ENCODE peak calls at places on chromosomes 13 and 19, in eight cellular contexts. One of them, this sample, is unnamed.

GRCh38 chr19:30162718-30163117 is 209.5 kb upstream of the ZNF536 start:
- DNase-seq in RWPE1: no peak
- DNase-seq in cardiac muscle cell: no peak
- DNase-seq in lung: no peak
- DNase-seq in endodermal cell: no peak
- DNase-seq in H1: no peak
- DNase-seq in endothelial cell: no peak
- DNase-seq in mammary epithelial cell: no peak
- DNase-seq in this sample: no peak

GRCh38 chr19:55622242-55622969 is 2.0 kb downstream of the ZNF784 start:
- DNase-seq in mammary epithelial cell: no peak
- DNase-seq in H1: no peak
- DNase-seq in lung: no peak
- DNase-seq in endothelial cell: no peak
- DNase-seq in endodermal cell: no peak
- DNase-seq in cardiac muscle cell: no peak
- DNase-seq in RWPE1: no peak
- DNase-seq in this sample: no peak

GRCh38 chr13:35769812-35770211 is 293.3 kb upstream of the MAB21L1 start:
- DNase-seq in endothelial cell: no peak
- DNase-seq in RWPE1: no peak
- DNase-seq in H1: no peak
- DNase-seq in cardiac muscle cell: no peak
- DNase-seq in mammary epithelial cell: no peak
- DNase-seq in lung: no peak
- DNase-seq in endodermal cell: no peak
- DNase-seq in this sample: no peak

GRCh38 chr19:44809856-44810554 is 1.1 kb downstream of the BCAM start:
- DNase-seq in RWPE1: peak; percentile 45
- DNase-seq in cardiac muscle cell: no peak
- DNase-seq in H1: no peak
- DNase-seq in endodermal cell: no peak
- DNase-seq in lung: no peak
- DNase-seq in endothelial cell: no peak
- DNase-seq in mammary epithelial cell: peak; percentile 27
- DNase-seq in this sample: no peak

GRCh38 chr19:40596608-40597328 is 4.4 kb upstream of the LTBP4 start:
- DNase-seq in lung: peak; percentile 48
- DNase-seq in H1: no peak
- DNase-seq in RWPE1: no peak
- DNase-seq in cardiac muscle cell: peak; percentile 62
- DNase-seq in mammary epithelial cell: no peak
- DNase-seq in endothelial cell: peak; percentile 38
- DNase-seq in endodermal cell: peak; percentile 89
- DNase-seq in this sample: peak; percentile 58

GRCh38 chr13:101492251-101492910 is 39.9 kb downstream of the ITGBL1 start:
- DNase-seq in cardiac muscle cell: peak; percentile 2
- DNase-seq in endothelial cell: no peak
- DNase-seq in RWPE1: no peak
- DNase-seq in mammary epithelial cell: no peak
- DNase-seq in H1: no peak
- DNase-seq in lung: no peak
- DNase-seq in endodermal cell: no peak
- DNase-seq in this sample: no peak

GRCh38 chr13:45258339-45258685 is 57.5 kb upstream of the KCTD4 start:
- DNase-seq in mammary epithelial cell: no peak
- DNase-seq in RWPE1: no peak
- DNase-seq in endothelial cell: no peak
- DNase-seq in endodermal cell: no peak
- DNase-seq in cardiac muscle cell: peak; percentile 56
- DNase-seq in lung: peak; percentile 83
- DNase-seq in H1: no peak
- DNase-seq in this sample: no peak

GRCh38 chr19:30719991-30720329 is 347.8 kb downstream of the ZNF536 start:
- DNase-seq in lung: no peak
- DNase-seq in H1: no peak
- DNase-seq in mammary epithelial cell: peak; percentile 29
- DNase-seq in RWPE1: peak; percentile 8
- DNase-seq in cardiac muscle cell: no peak
- DNase-seq in endodermal cell: peak; percentile 70
- DNase-seq in endothelial cell: no peak
- DNase-seq in this sample: no peak

GRCh38 chr19:12757544-12758274 is 6.1 kb downstream of the BEST2 start:
- DNase-seq in RWPE1: peak; percentile 27
- DNase-seq in mammary epithelial cell: peak; percentile 55
- DNase-seq in endodermal cell: peak; percentile 96
- DNase-seq in endothelial cell: peak; percentile 90
- DNase-seq in H1: peak; percentile 83
- DNase-seq in cardiac muscle cell: peak; percentile 86
- DNase-seq in lung: peak; percentile 51
- DNase-seq in this sample: peak; percentile 87

GRCh38 chr19:39083599-39083982 is 577 bp upstream of the ACP7 start:
- DNase-seq in H1: no peak
- DNase-seq in lung: no peak
- DNase-seq in endodermal cell: peak; percentile 64
- DNase-seq in endothelial cell: no peak
- DNase-seq in cardiac muscle cell: no peak
- DNase-seq in RWPE1: no peak
- DNase-seq in mammary epithelial cell: peak; percentile 36
- DNase-seq in this sample: no peak

GRCh38 chr13:62997038-62997619 is 1581.5 kb upstream of the PCDH20 start:
- DNase-seq in endothelial cell: no peak
- DNase-seq in mammary epithelial cell: no peak
- DNase-seq in cardiac muscle cell: no peak
- DNase-seq in RWPE1: no peak
- DNase-seq in endodermal cell: no peak
- DNase-seq in lung: no peak
- DNase-seq in H1: no peak
- DNase-seq in this sample: no peak

GRCh38 chr19:34120846-34121639 is 51.3 kb upstream of the LSM14A start:
- DNase-seq in RWPE1: peak; percentile 46
- DNase-seq in endodermal cell: peak; percentile 84
- DNase-seq in H1: no peak
- DNase-seq in lung: no peak
- DNase-seq in mammary epithelial cell: peak; percentile 26
- DNase-seq in cardiac muscle cell: peak; percentile 72
- DNase-seq in endothelial cell: peak; percentile 55
- DNase-seq in this sample: peak; percentile 34

GRCh38 chr19:41552558-41552957 is 23.4 kb upstream of the CEACAM21 start:
- DNase-seq in cardiac muscle cell: no peak
- DNase-seq in RWPE1: no peak
- DNase-seq in mammary epithelial cell: no peak
- DNase-seq in lung: no peak
- DNase-seq in endodermal cell: no peak
- DNase-seq in H1: no peak
- DNase-seq in endothelial cell: no peak
- DNase-seq in this sample: no peak

GRCh38 chr19:51800849-51801244 is 5.9 kb downstream of the FPR3 start:
- DNase-seq in endothelial cell: no peak
- DNase-seq in mammary epithelial cell: no peak
- DNase-seq in lung: no peak
- DNase-seq in RWPE1: no peak
- DNase-seq in endodermal cell: no peak
- DNase-seq in cardiac muscle cell: peak; percentile 65
- DNase-seq in H1: no peak
- DNase-seq in this sample: no peak

GRCh38 chr13:58587183-58587582 is 955.6 kb downstream of the PCDH17 start:
- DNase-seq in cardiac muscle cell: no peak
- DNase-seq in RWPE1: no peak
- DNase-seq in endothelial cell: no peak
- DNase-seq in lung: no peak
- DNase-seq in H1: no peak
- DNase-seq in mammary epithelial cell: no peak
- DNase-seq in endodermal cell: no peak
- DNase-seq in this sample: no peak

GRCh38 chr19:17787274-17787913 is 7.5 kb upstream of the B3GNT3 start:
- DNase-seq in mammary epithelial cell: no peak
- DNase-seq in endodermal cell: no peak
- DNase-seq in lung: no peak
- DNase-seq in RWPE1: no peak
- DNase-seq in H1: no peak
- DNase-seq in cardiac muscle cell: no peak
- DNase-seq in endothelial cell: no peak
- DNase-seq in this sample: no peak

GRCh38 chr19:7475665-7476064 is 13.2 kb downstream of the PEX11G start:
- DNase-seq in RWPE1: no peak
- DNase-seq in lung: no peak
- DNase-seq in cardiac muscle cell: no peak
- DNase-seq in endothelial cell: no peak
- DNase-seq in H1: no peak
- DNase-seq in mammary epithelial cell: no peak
- DNase-seq in endodermal cell: no peak
- DNase-seq in this sample: no peak

GRCh38 chr19:41325947-41326706 is 16.2 kb downstream of the CCDC97 start:
- DNase-seq in endodermal cell: peak; percentile 84
- DNase-seq in RWPE1: no peak
- DNase-seq in H1: no peak
- DNase-seq in endothelial cell: no peak
- DNase-seq in mammary epithelial cell: no peak
- DNase-seq in cardiac muscle cell: peak; percentile 57
- DNase-seq in lung: no peak
- DNase-seq in this sample: no peak

GRCh38 chr19:28665748-28666147 is 547.2 kb downstream of the UQCRFS1 start:
- DNase-seq in cardiac muscle cell: no peak
- DNase-seq in H1: no peak
- DNase-seq in lung: no peak
- DNase-seq in endodermal cell: no peak
- DNase-seq in endothelial cell: no peak
- DNase-seq in RWPE1: no peak
- DNase-seq in mammary epithelial cell: no peak
- DNase-seq in this sample: no peak

GRCh38 chr19:45125975-45126493 is 33.1 kb downstream of the PPP1R37 start:
- DNase-seq in lung: peak; percentile 73
- DNase-seq in endodermal cell: peak; percentile 97
- DNase-seq in RWPE1: peak; percentile 37
- DNase-seq in mammary epithelial cell: peak; percentile 39
- DNase-seq in endothelial cell: peak; percentile 81
- DNase-seq in cardiac muscle cell: peak; percentile 56
- DNase-seq in H1: peak; percentile 56
- DNase-seq in this sample: peak; percentile 64

GRCh38 chr19:17264641-17264979 is at the start of gene USHBP1:
- DNase-seq in lung: no peak
- DNase-seq in endothelial cell: peak; percentile 75
- DNase-seq in H1: no peak
- DNase-seq in RWPE1: no peak
- DNase-seq in cardiac muscle cell: no peak
- DNase-seq in mammary epithelial cell: no peak
- DNase-seq in endodermal cell: peak; percentile 85
- DNase-seq in this sample: no peak

GRCh38 chr13:86870388-86870966 is 800.7 kb upstream of the SLITRK5 start:
- DNase-seq in lung: no peak
- DNase-seq in RWPE1: no peak
- DNase-seq in H1: no peak
- DNase-seq in cardiac muscle cell: peak; percentile 27
- DNase-seq in endothelial cell: no peak
- DNase-seq in mammary epithelial cell: no peak
- DNase-seq in endodermal cell: no peak
- DNase-seq in this sample: no peak

GRCh38 chr13:49421391-49421790 is 22.5 kb downstream of the CAB39L start:
- DNase-seq in endodermal cell: peak; percentile 83
- DNase-seq in cardiac muscle cell: peak; percentile 27
- DNase-seq in mammary epithelial cell: peak; percentile 3
- DNase-seq in H1: no peak
- DNase-seq in endothelial cell: peak; percentile 21
- DNase-seq in lung: no peak
- DNase-seq in RWPE1: no peak
- DNase-seq in this sample: no peak

GRCh38 chr19:15417699-15418098 is 1.1 kb downstream of the AKAP8L start:
- DNase-seq in lung: no peak
- DNase-seq in RWPE1: peak; percentile 19
- DNase-seq in H1: no peak
- DNase-seq in cardiac muscle cell: peak; percentile 22
- DNase-seq in mammary epithelial cell: peak; percentile 9
- DNase-seq in endodermal cell: no peak
- DNase-seq in endothelial cell: no peak
- DNase-seq in this sample: no peak

GRCh38 chr19:15421136-15421535 is 2.3 kb upstream of the AKAP8L start:
- DNase-seq in endodermal cell: no peak
- DNase-seq in lung: no peak
- DNase-seq in H1: no peak
- DNase-seq in cardiac muscle cell: no peak
- DNase-seq in RWPE1: no peak
- DNase-seq in endothelial cell: no peak
- DNase-seq in mammary epithelial cell: no peak
- DNase-seq in this sample: no peak

GRCh38 chr19:15418588-15419412 is at the start of gene AKAP8L:
- DNase-seq in RWPE1: peak; percentile 100
- DNase-seq in mammary epithelial cell: peak; percentile 99
- DNase-seq in endothelial cell: peak; percentile 94
- DNase-seq in H1: peak; percentile 99
- DNase-seq in lung: peak; percentile 99
- DNase-seq in endodermal cell: peak; percentile 100
- DNase-seq in cardiac muscle cell: peak; percentile 100
- DNase-seq in this sample: peak; percentile 97

GRCh38 chr19:15418112-15418587 is 638 bp downstream of the AKAP8L start:
- DNase-seq in RWPE1: peak; percentile 43
- DNase-seq in H1: no peak
- DNase-seq in endodermal cell: no peak
- DNase-seq in mammary epithelial cell: no peak
- DNase-seq in endothelial cell: no peak
- DNase-seq in lung: no peak
- DNase-seq in cardiac muscle cell: peak; percentile 50
- DNase-seq in this sample: no peak

GRCh38 chr19:15419413-15420025 is 731 bp upstream of the AKAP8L start:
- DNase-seq in cardiac muscle cell: peak; percentile 14
- DNase-seq in RWPE1: no peak
- DNase-seq in lung: no peak
- DNase-seq in endothelial cell: no peak
- DNase-seq in H1: no peak
- DNase-seq in endodermal cell: no peak
- DNase-seq in mammary epithelial cell: no peak
- DNase-seq in this sample: no peak
- TF ChIP-seq CTCF in cardiac muscle cell: no peak
- TF ChIP-seq CTCF in RWPE1: no peak
- TF ChIP-seq CTCF in lung: no peak
- TF ChIP-seq CTCF in endothelial cell: no peak
- TF ChIP-seq CTCF in H1: no peak
- TF ChIP-seq CTCF in endodermal cell: peak; percentile 15
- TF ChIP-seq CTCF in mammary epithelial cell: no peak
- TF ChIP-seq CTCF in this sample: peak; percentile 27

GRCh38 chr19:19644054-19644388 is 564 bp upstream of the GMIP start:
- DNase-seq in RWPE1: no peak
- DNase-seq in mammary epithelial cell: no peak
- DNase-seq in endodermal cell: no peak
- DNase-seq in H1: no peak
- DNase-seq in lung: no peak
- DNase-seq in cardiac muscle cell: no peak
- DNase-seq in endothelial cell: no peak
- DNase-seq in this sample: no peak
- TF ChIP-seq CTCF in RWPE1: peak; percentile 64
- TF ChIP-seq CTCF in mammary epithelial cell: no peak
- TF ChIP-seq CTCF in endodermal cell: no peak
- TF ChIP-seq CTCF in H1: no peak
- TF ChIP-seq CTCF in lung: no peak
- TF ChIP-seq CTCF in cardiac muscle cell: no peak
- TF ChIP-seq CTCF in endothelial cell: peak; percentile 19
- TF ChIP-seq CTCF in this sample: no peak

GRCh38 chr19:5026706-5027273 is 57.9 kb downstream of the KDM4B start:
- DNase-seq in RWPE1: no peak
- DNase-seq in lung: no peak
- DNase-seq in H1: no peak
- DNase-seq in endothelial cell: no peak
- DNase-seq in endodermal cell: no peak
- DNase-seq in mammary epithelial cell: no peak
- DNase-seq in cardiac muscle cell: peak; percentile 15
- DNase-seq in this sample: no peak
- TF ChIP-seq CTCF in RWPE1: no peak
- TF ChIP-seq CTCF in lung: no peak
- TF ChIP-seq CTCF in H1: peak; percentile 48
- TF ChIP-seq CTCF in endothelial cell: no peak
- TF ChIP-seq CTCF in endodermal cell: peak; percentile 58
- TF ChIP-seq CTCF in mammary epithelial cell: no peak
- TF ChIP-seq CTCF in cardiac muscle cell: no peak
- TF ChIP-seq CTCF in this sample: no peak

GRCh38 chr13:113209880-113210421 is 538 bp downstream of the CUL4A start:
- DNase-seq in endodermal cell: peak; percentile 88
- DNase-seq in lung: peak; percentile 60
- DNase-seq in cardiac muscle cell: peak; percentile 59
- DNase-seq in RWPE1: peak; percentile 55
- DNase-seq in mammary epithelial cell: peak; percentile 74
- DNase-seq in endothelial cell: peak; percentile 47
- DNase-seq in H1: no peak
- DNase-seq in this sample: peak; percentile 40
- TF ChIP-seq CTCF in endodermal cell: peak; percentile 26
- TF ChIP-seq CTCF in lung: no peak
- TF ChIP-seq CTCF in cardiac muscle cell: no peak
- TF ChIP-seq CTCF in RWPE1: no peak
- TF ChIP-seq CTCF in mammary epithelial cell: peak; percentile 4
- TF ChIP-seq CTCF in endothelial cell: no peak
- TF ChIP-seq CTCF in H1: no peak
- TF ChIP-seq CTCF in this sample: peak; percentile 34

This sample was measured in neural crest cell.